ENCODE peak calls at places on chromosome 9, in nine cellular contexts. One of them, this sample, is unnamed.

GRCh38 chr9:27549196-27549737 is 19.7 kb upstream of the MOB3B start:
- DNase-seq in HCT116: no peak
- DNase-seq in SK-N-SH: no peak
- DNase-seq in hepatocyte: no peak
- DNase-seq in neural progenitor cell: no peak
- DNase-seq in MM.1S: no peak
- DNase-seq in OCI-LY7: no peak
- DNase-seq in GM23248: peak; percentile 63
- DNase-seq in GM23338: no peak
- DNase-seq in this sample: no peak

GRCh38 chr9:69380811-69381210 is 55.8 kb downstream of the ENTREP1 start:
- DNase-seq in HCT116: no peak
- DNase-seq in SK-N-SH: no peak
- DNase-seq in hepatocyte: no peak
- DNase-seq in neural progenitor cell: no peak
- DNase-seq in MM.1S: no peak
- DNase-seq in OCI-LY7: no peak
- DNase-seq in GM23248: peak; percentile 32
- DNase-seq in GM23338: no peak
- DNase-seq in this sample: peak; percentile 29

GRCh38 chr9:93586290-93587057 is 10.1 kb downstream of the PHF2 start:
- DNase-seq in HCT116: no peak
- DNase-seq in SK-N-SH: no peak
- DNase-seq in hepatocyte: no peak
- DNase-seq in neural progenitor cell: no peak
- DNase-seq in MM.1S: no peak
- DNase-seq in OCI-LY7: no peak
- DNase-seq in GM23248: peak; percentile 18
- DNase-seq in GM23338: no peak
- DNase-seq in this sample: no peak

GRCh38 chr9:120710110-120710981 is 3.9 kb downstream of the MEGF9 start:
- DNase-seq in HCT116: peak; percentile 52
- DNase-seq in SK-N-SH: peak; percentile 39
- DNase-seq in hepatocyte: no peak
- DNase-seq in neural progenitor cell: peak; percentile 28
- DNase-seq in MM.1S: peak; percentile 85
- DNase-seq in OCI-LY7: peak; percentile 60
- DNase-seq in GM23248: peak; percentile 66
- DNase-seq in GM23338: peak; percentile 23
- DNase-seq in this sample: peak; percentile 50

GRCh38 chr9:84304166-84304565 is 36.4 kb downstream of the SLC28A3 start:
- DNase-seq in HCT116: no peak
- DNase-seq in SK-N-SH: no peak
- DNase-seq in hepatocyte: no peak
- DNase-seq in neural progenitor cell: no peak
- DNase-seq in MM.1S: no peak
- DNase-seq in OCI-LY7: no peak
- DNase-seq in GM23248: no peak
- DNase-seq in GM23338: no peak
- DNase-seq in this sample: no peak

GRCh38 chr9:14343948-14344547 is 30.1 kb upstream of the NFIB start:
- DNase-seq in HCT116: no peak
- DNase-seq in SK-N-SH: peak; percentile 38
- DNase-seq in hepatocyte: no peak
- DNase-seq in neural progenitor cell: peak; percentile 76
- DNase-seq in MM.1S: no peak
- DNase-seq in OCI-LY7: no peak
- DNase-seq in GM23248: no peak
- DNase-seq in GM23338: peak; percentile 65
- DNase-seq in this sample: no peak

GRCh38 chr9:4167040-4167671 is 132.7 kb downstream of the GLIS3 start:
- DNase-seq in HCT116: no peak
- DNase-seq in SK-N-SH: no peak
- DNase-seq in hepatocyte: no peak
- DNase-seq in neural progenitor cell: no peak
- DNase-seq in MM.1S: no peak
- DNase-seq in OCI-LY7: no peak
- DNase-seq in GM23248: peak; percentile 74
- DNase-seq in GM23338: no peak
- DNase-seq in this sample: peak; percentile 72

GRCh38 chr9:100125236-100125635 is 26.2 kb downstream of the INVS start:
- DNase-seq in HCT116: no peak
- DNase-seq in SK-N-SH: no peak
- DNase-seq in hepatocyte: no peak
- DNase-seq in neural progenitor cell: no peak
- DNase-seq in MM.1S: no peak
- DNase-seq in OCI-LY7: no peak
- DNase-seq in GM23248: no peak
- DNase-seq in GM23338: no peak
- DNase-seq in this sample: no peak

GRCh38 chr9:95070549-95071021 is 246.9 kb downstream of the FANCC start:
- DNase-seq in HCT116: no peak
- DNase-seq in SK-N-SH: no peak
- DNase-seq in hepatocyte: no peak
- DNase-seq in neural progenitor cell: no peak
- DNase-seq in MM.1S: no peak
- DNase-seq in OCI-LY7: no peak
- DNase-seq in GM23248: no peak
- DNase-seq in GM23338: no peak
- DNase-seq in this sample: no peak

GRCh38 chr9:124815601-124816000 is 37.7 kb upstream of the WDR38 start:
- DNase-seq in HCT116: no peak
- DNase-seq in SK-N-SH: no peak
- DNase-seq in hepatocyte: no peak
- DNase-seq in neural progenitor cell: no peak
- DNase-seq in MM.1S: no peak
- DNase-seq in OCI-LY7: no peak
- DNase-seq in GM23248: no peak
- DNase-seq in GM23338: no peak
- DNase-seq in this sample: no peak

GRCh38 chr9:95912773-95913172 is 37.3 kb downstream of the ERCC6L2 start:
- DNase-seq in HCT116: no peak
- DNase-seq in SK-N-SH: no peak
- DNase-seq in hepatocyte: no peak
- DNase-seq in neural progenitor cell: no peak
- DNase-seq in MM.1S: no peak
- DNase-seq in OCI-LY7: no peak
- DNase-seq in GM23248: no peak
- DNase-seq in GM23338: no peak
- DNase-seq in this sample: no peak

GRCh38 chr9:106697390-106697789 is 165.6 kb upstream of the ZNF462 start:
- DNase-seq in HCT116: no peak
- DNase-seq in SK-N-SH: peak; percentile 28
- DNase-seq in hepatocyte: no peak
- DNase-seq in neural progenitor cell: no peak
- DNase-seq in MM.1S: no peak
- DNase-seq in OCI-LY7: no peak
- DNase-seq in GM23248: peak; percentile 7
- DNase-seq in GM23338: peak; percentile 5
- DNase-seq in this sample: no peak

GRCh38 chr9:6384732-6385131 is 28.3 kb upstream of the UHRF2 start:
- DNase-seq in HCT116: no peak
- DNase-seq in SK-N-SH: no peak
- DNase-seq in hepatocyte: no peak
- DNase-seq in neural progenitor cell: no peak
- DNase-seq in MM.1S: no peak
- DNase-seq in OCI-LY7: peak; percentile 31
- DNase-seq in GM23248: no peak
- DNase-seq in GM23338: peak; percentile 57
- DNase-seq in this sample: no peak

GRCh38 chr9:129697956-129698757 is 32.7 kb downstream of the PRRX2 start:
- DNase-seq in HCT116: no peak
- DNase-seq in SK-N-SH: peak; percentile 67
- DNase-seq in hepatocyte: no peak
- DNase-seq in neural progenitor cell: peak; percentile 25
- DNase-seq in MM.1S: no peak
- DNase-seq in OCI-LY7: no peak
- DNase-seq in GM23248: peak; percentile 95
- DNase-seq in GM23338: peak; percentile 57
- DNase-seq in this sample: no peak

GRCh38 chr9:87290241-87290700 is 207.4 kb upstream of the DAPK1 start:
- DNase-seq in HCT116: no peak
- DNase-seq in SK-N-SH: no peak
- DNase-seq in hepatocyte: peak; percentile 27
- DNase-seq in neural progenitor cell: peak; percentile 13
- DNase-seq in MM.1S: no peak
- DNase-seq in OCI-LY7: no peak
- DNase-seq in GM23248: peak; percentile 55
- DNase-seq in GM23338: peak; percentile 31
- DNase-seq in this sample: no peak

GRCh38 chr9:125585503-125586172 is 121.4 kb downstream of the MAPKAP1 start:
- DNase-seq in HCT116: no peak
- DNase-seq in SK-N-SH: no peak
- DNase-seq in hepatocyte: no peak
- DNase-seq in neural progenitor cell: peak; percentile 25
- DNase-seq in MM.1S: no peak
- DNase-seq in OCI-LY7: no peak
- DNase-seq in GM23248: no peak
- DNase-seq in GM23338: no peak
- DNase-seq in this sample: no peak

GRCh38 chr9:69657269-69657668 is 14.9 kb downstream of the APBA1 start:
- DNase-seq in HCT116: no peak
- DNase-seq in SK-N-SH: no peak
- DNase-seq in hepatocyte: peak; percentile 16
- DNase-seq in neural progenitor cell: no peak
- DNase-seq in MM.1S: no peak
- DNase-seq in OCI-LY7: no peak
- DNase-seq in GM23248: peak; percentile 29
- DNase-seq in GM23338: no peak
- DNase-seq in this sample: no peak

GRCh38 chr9:130842547-130842946 is 7.5 kb downstream of the ABL1 start:
- DNase-seq in HCT116: no peak
- DNase-seq in SK-N-SH: no peak
- DNase-seq in hepatocyte: no peak
- DNase-seq in neural progenitor cell: peak; percentile 47
- DNase-seq in MM.1S: no peak
- DNase-seq in OCI-LY7: no peak
- DNase-seq in GM23248: no peak
- DNase-seq in GM23338: no peak
- DNase-seq in this sample: no peak

GRCh38 chr9:126456802-126457547 is 130.3 kb downstream of the MVB12B start:
- DNase-seq in HCT116: no peak
- DNase-seq in SK-N-SH: no peak
- DNase-seq in hepatocyte: no peak
- DNase-seq in neural progenitor cell: no peak
- DNase-seq in MM.1S: no peak
- DNase-seq in OCI-LY7: no peak
- DNase-seq in GM23248: no peak
- DNase-seq in GM23338: no peak
- DNase-seq in this sample: no peak

GRCh38 chr9:12922209-12922914 is 147.5 kb downstream of the LURAP1L start:
- DNase-seq in HCT116: no peak
- DNase-seq in SK-N-SH: no peak
- DNase-seq in hepatocyte: no peak
- DNase-seq in neural progenitor cell: no peak
- DNase-seq in MM.1S: no peak
- DNase-seq in OCI-LY7: no peak
- DNase-seq in GM23248: peak; percentile 36
- DNase-seq in GM23338: no peak
- DNase-seq in this sample: no peak

GRCh38 chr9:132582276-132582785 is at the start of gene BARHL1:
- DNase-seq in HCT116: no peak
- DNase-seq in SK-N-SH: peak; percentile 50
- DNase-seq in hepatocyte: no peak
- DNase-seq in neural progenitor cell: no peak
- DNase-seq in MM.1S: no peak
- DNase-seq in OCI-LY7: no peak
- DNase-seq in GM23248: no peak
- DNase-seq in GM23338: no peak
- DNase-seq in this sample: no peak
- TF ChIP-seq EZH2phosphoT487 in HCT116: no peak
- TF ChIP-seq EZH2phosphoT487 in SK-N-SH: no peak
- TF ChIP-seq EZH2phosphoT487 in hepatocyte: no peak
- TF ChIP-seq EZH2phosphoT487 in neural progenitor cell: no peak
- TF ChIP-seq EZH2phosphoT487 in MM.1S: no peak
- TF ChIP-seq EZH2phosphoT487 in OCI-LY7: no peak
- TF ChIP-seq EZH2phosphoT487 in GM23248: no peak
- TF ChIP-seq EZH2phosphoT487 in GM23338: no peak
- TF ChIP-seq EZH2phosphoT487 in this sample: no peak

DNA sequence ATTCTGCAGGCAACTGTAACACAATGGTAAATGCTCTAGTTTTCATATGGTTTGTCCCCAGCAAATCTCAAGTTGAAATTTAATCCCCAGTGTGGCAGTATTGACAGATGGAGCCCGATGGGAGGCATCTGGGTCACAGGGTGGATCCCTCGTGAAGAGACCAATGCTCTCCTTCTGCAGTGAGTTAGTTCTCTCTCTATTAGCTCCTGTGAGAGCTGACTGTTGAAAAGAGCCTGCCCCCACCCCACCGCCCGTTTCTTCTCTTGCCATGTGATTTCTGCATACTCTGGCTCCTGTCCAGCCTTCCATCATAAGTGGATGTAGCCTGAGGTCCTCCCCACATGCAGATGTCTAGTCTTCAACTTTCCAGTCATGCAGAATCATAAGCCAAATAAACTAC is 27.0 kb downstream of the IARS1 start:
- DNase-seq in HCT116: no peak
- DNase-seq in SK-N-SH: no peak
- DNase-seq in hepatocyte: no peak
- DNase-seq in neural progenitor cell: no peak
- DNase-seq in MM.1S: no peak
- DNase-seq in OCI-LY7: no peak
- DNase-seq in GM23248: no peak
- DNase-seq in GM23338: no peak
- DNase-seq in this sample: no peak
- TF ChIP-seq EZH2phosphoT487 in HCT116: no peak
- TF ChIP-seq EZH2phosphoT487 in SK-N-SH: no peak
- TF ChIP-seq EZH2phosphoT487 in hepatocyte: no peak
- TF ChIP-seq EZH2phosphoT487 in neural progenitor cell: no peak
- TF ChIP-seq EZH2phosphoT487 in MM.1S: no peak
- TF ChIP-seq EZH2phosphoT487 in OCI-LY7: no peak
- TF ChIP-seq EZH2phosphoT487 in GM23248: no peak
- TF ChIP-seq EZH2phosphoT487 in GM23338: no peak
- TF ChIP-seq EZH2phosphoT487 in this sample: no peak

DNA sequence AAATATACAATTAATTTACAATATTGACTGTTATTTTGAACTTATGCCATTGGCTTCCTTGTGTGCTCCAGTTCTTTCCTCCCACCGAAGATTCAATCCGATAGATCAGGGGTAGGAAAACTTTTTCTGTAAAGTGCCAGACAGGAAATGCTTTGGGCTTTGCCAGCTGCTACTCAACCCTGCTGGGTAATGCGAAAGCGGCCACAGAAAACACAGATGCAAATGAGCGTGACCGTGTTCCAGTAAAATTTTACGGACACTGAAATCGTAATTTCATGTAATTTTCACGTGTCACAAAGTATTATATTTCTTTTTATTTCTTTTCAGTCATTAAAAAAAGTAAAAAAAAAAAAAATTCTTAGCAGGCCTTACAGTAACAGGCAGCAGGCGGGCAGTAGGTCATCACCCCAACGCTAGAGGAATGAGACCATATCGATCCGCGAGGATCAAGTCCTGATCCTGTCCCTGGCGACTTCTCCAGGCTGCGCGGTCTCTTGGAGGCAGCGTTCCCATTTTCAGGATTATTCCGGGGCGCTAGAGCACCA is 604 bp downstream of the NMRK1 start:
- DNase-seq in HCT116: no peak
- DNase-seq in SK-N-SH: no peak
- DNase-seq in hepatocyte: peak; percentile 42
- DNase-seq in neural progenitor cell: peak; percentile 65
- DNase-seq in MM.1S: peak; percentile 83
- DNase-seq in OCI-LY7: peak; percentile 75
- DNase-seq in GM23248: peak; percentile 78
- DNase-seq in GM23338: peak; percentile 69
- DNase-seq in this sample: peak; percentile 31
- TF ChIP-seq EZH2phosphoT487 in HCT116: no peak
- TF ChIP-seq EZH2phosphoT487 in SK-N-SH: no peak
- TF ChIP-seq EZH2phosphoT487 in hepatocyte: no peak
- TF ChIP-seq EZH2phosphoT487 in neural progenitor cell: no peak
- TF ChIP-seq EZH2phosphoT487 in MM.1S: no peak
- TF ChIP-seq EZH2phosphoT487 in OCI-LY7: no peak
- TF ChIP-seq EZH2phosphoT487 in GM23248: no peak
- TF ChIP-seq EZH2phosphoT487 in GM23338: no peak
- TF ChIP-seq EZH2phosphoT487 in this sample: no peak

GRCh38 chr9:22064957-22065356 is 55.9 kb upstream of the CDKN2B start:
- DNase-seq in HCT116: no peak
- DNase-seq in SK-N-SH: no peak
- DNase-seq in hepatocyte: no peak
- DNase-seq in neural progenitor cell: no peak
- DNase-seq in MM.1S: no peak
- DNase-seq in OCI-LY7: no peak
- DNase-seq in GM23248: no peak
- DNase-seq in GM23338: no peak
- DNase-seq in this sample: no peak
- TF ChIP-seq EZH2phosphoT487 in HCT116: no peak
- TF ChIP-seq EZH2phosphoT487 in SK-N-SH: no peak
- TF ChIP-seq EZH2phosphoT487 in hepatocyte: no peak
- TF ChIP-seq EZH2phosphoT487 in neural progenitor cell: no peak
- TF ChIP-seq EZH2phosphoT487 in MM.1S: no peak
- TF ChIP-seq EZH2phosphoT487 in OCI-LY7: no peak
- TF ChIP-seq EZH2phosphoT487 in GM23248: no peak
- TF ChIP-seq EZH2phosphoT487 in GM23338: no peak
- TF ChIP-seq EZH2phosphoT487 in this sample: no peak

This sample was measured in PC-3.